ENCODE peak calls at places on chromosome 12, in five cellular contexts. U is mesendoderm, R is psoas muscle, X is hepatocyte, A is cardiac muscle cell. E is an unnamed sample.

GRCh38 chr12:122087431-122088180 is 9.1 kb downstream of the MLXIP start:
- DNase-seq in A (no peak), R (no peak), U (no peak), X (no peak), E (no peak)

GRCh38 chr12:130454296-130454695 is 116.6 kb downstream of the PIWIL1 start:
- DNase-seq in A (no peak), X (no peak), R (no peak), U (no peak), E (no peak)

GRCh38 chr12:49094104-49094948 is at the start of gene DHH:
- DNase-seq in U (no peak), X (peak; percentile 51), R (peak; percentile 66), A (peak; percentile 60), E (peak; percentile 77)

GRCh38 chr12:14774074-14774943 is 29.0 kb downstream of the WBP11 start:
- DNase-seq in A (peak; percentile 86), U (peak; percentile 98), R (peak; percentile 97), X (peak; percentile 98), E (peak; percentile 99)

GRCh38 chr12:116317986-116318737 is 40.7 kb upstream of the MED13L start:
- DNase-seq in R (peak; percentile 70), X (no peak), U (no peak), A (no peak), E (no peak)

GRCh38 chr12:20128926-20129325 is 239.4 kb upstream of the PDE3A start:
- DNase-seq in X (no peak), U (no peak), A (no peak), R (no peak), E (no peak)

GRCh38 chr12:132475304-132476037 is 14.5 kb upstream of the FBRSL1 start:
- DNase-seq in U (no peak), X (no peak), R (peak; percentile 72), A (no peak), E (no peak)

GRCh38 chr12:100395811-100396210 is 38.9 kb downstream of the SLC17A8 start:
- DNase-seq in U (no peak), A (no peak), X (no peak), R (no peak), E (no peak)

GRCh38 chr12:43988838-43989560 is 153.1 kb downstream of the TMEM117 start:
- DNase-seq in U (no peak), X (no peak), R (no peak), A (no peak), E (no peak)

GRCh38 chr12:100715976-100716657 is 78.5 kb upstream of the ANO4 start:
- DNase-seq in X (no peak), A (no peak), U (peak; percentile 74), R (no peak), E (peak; percentile 70)

GRCh38 chr12:3034067-3034750 is 43.0 kb upstream of the TSPAN9 start:
- DNase-seq in X (peak; percentile 84), A (peak; percentile 88), U (peak; percentile 88), R (peak; percentile 90), E (peak; percentile 94)

GRCh38 chr12:56477521-56478225 is 9.3 kb downstream of the SPRYD4 start:
- DNase-seq in A (no peak), X (no peak), U (no peak), R (no peak), E (no peak)

GRCh38 chr12:110234197-110235154 is 46.6 kb upstream of the ATP2A2 start:
- DNase-seq in A (no peak), X (no peak), U (no peak), R (no peak), E (no peak)

GRCh38 chr12:52172956-52173355 is 18.9 kb downstream of the KRT80 start:
- DNase-seq in X (no peak), A (no peak), R (no peak), U (no peak), E (no peak)

GRCh38 chr12:11761869-11762567 is 112.5 kb downstream of the ETV6 start:
- DNase-seq in U (no peak), R (no peak), A (no peak), X (no peak), E (no peak)

GRCh38 chr12:2108975-2109671 is 56.3 kb downstream of the CACNA1C start:
- DNase-seq in A (no peak), R (no peak), X (no peak), U (no peak), E (no peak)

GRCh38 chr12:55974308-55974724 is 438 bp downstream of the RAB5B start:
- DNase-seq in A (peak; percentile 76), U (peak; percentile 88), X (peak; percentile 79), R (no peak), E (peak; percentile 79)

GRCh38 chr12:109795023-109795422 is 38.2 kb downstream of the TRPV4 start:
- DNase-seq in R (no peak), X (no peak), A (no peak), U (no peak), E (no peak)

GRCh38 chr12:109385339-109386078 is 37.8 kb downstream of the MYO1H start:
- DNase-seq in X (peak; percentile 48), U (peak; percentile 34), R (peak; percentile 61), A (peak; percentile 33), E (peak; percentile 56)

GRCh38 chr12:104573-105081 is 38.1 kb downstream of the IQSEC3 start:
- DNase-seq in R (no peak), U (no peak), A (no peak), X (peak; percentile 41), E (peak; percentile 60)

GRCh38 chr12:81615031-81615430 is 144.1 kb downstream of the PPFIA2 start:
- DNase-seq in X (no peak), R (no peak), U (no peak), A (no peak), E (no peak)

GRCh38 chr12:15608931-15609330 is 180.3 kb downstream of the EPS8 start:
- DNase-seq in U (no peak), R (no peak), A (no peak), X (no peak), E (no peak)

GRCh38 chr12:7856516-7856915 is 16.2 kb downstream of the SLC2A14 start:
- DNase-seq in U (peak; percentile 55), X (no peak), A (no peak), R (no peak), E (no peak)

GRCh38 chr12:29768372-29768771 is 15.4 kb downstream of the TMTC1 start:
- DNase-seq in U (no peak), X (no peak), R (no peak), A (no peak), E (no peak)

GRCh38 chr12:56932867-56933266 is 1.3 kb downstream of the SDR9C7 start:
- DNase-seq in A (no peak), X (no peak), R (no peak), U (peak; percentile 9), E (no peak)

GRCh38 chr12:130644566-130644965 is 71.5 kb downstream of the RIMBP2 start:
- DNase-seq in X (no peak), A (no peak), U (no peak), R (no peak), E (no peak)

GRCh38 chr12:69500631-69501030 is 30.4 kb downstream of the FRS2 start:
- DNase-seq in R (no peak), U (no peak), X (no peak), A (no peak), E (no peak)

GRCh38 chr12:114165921-114166320 is 199.8 kb upstream of the RBM19 start:
- DNase-seq in A (no peak), U (no peak), X (no peak), R (no peak), E (no peak)

GRCh38 chr12:10497602-10498001 is 8.1 kb upstream of the EIF2S3B start:
- DNase-seq in X (no peak), R (no peak), A (no peak), U (no peak), E (no peak)

GRCh38 chr12:18275974-18276373 is 14.7 kb downstream of the PIK3C2G start:
- DNase-seq in U (peak; percentile 73), X (no peak), R (no peak), A (peak; percentile 18), E (no peak)

GRCh38 chr12:107304588-107305532 is 211.5 kb upstream of the CRY1 start:
- DNase-seq in X (no peak), A (no peak), R (no peak), U (no peak), E (no peak)

GRCh38 chr12:53476769-53477209 is 22.5 kb downstream of the MAP3K12 start:
- DNase-seq in A (peak; percentile 49), R (no peak), U (peak; percentile 85), X (no peak), E (peak; percentile 82)
- H3K4me1 ChIP-seq in A (no peaks in the 10 kb centered on the region), R (peaks cover 54% of the 10 kb centered on the region), U (no peaks in the 10 kb centered on the region), X (peaks cover 10% of the 10 kb centered on the region), E (peaks cover 38% of the 10 kb centered on the region)

GRCh38 chr12:66684222-66684621 is 5.3 kb upstream of the GRIP1 start:
- DNase-seq in U (no peak), X (no peak), R (no peak), A (no peak), E (no peak)
- H3K4me1 ChIP-seq in U (peaks cover 4% of the 10 kb centered on the region), X (no peaks in the 10 kb centered on the region), R (peaks cover 7% of the 10 kb centered on the region), A (peaks cover 6% of the 10 kb centered on the region), E (peaks cover 20% of the 10 kb centered on the region)

DNA sequence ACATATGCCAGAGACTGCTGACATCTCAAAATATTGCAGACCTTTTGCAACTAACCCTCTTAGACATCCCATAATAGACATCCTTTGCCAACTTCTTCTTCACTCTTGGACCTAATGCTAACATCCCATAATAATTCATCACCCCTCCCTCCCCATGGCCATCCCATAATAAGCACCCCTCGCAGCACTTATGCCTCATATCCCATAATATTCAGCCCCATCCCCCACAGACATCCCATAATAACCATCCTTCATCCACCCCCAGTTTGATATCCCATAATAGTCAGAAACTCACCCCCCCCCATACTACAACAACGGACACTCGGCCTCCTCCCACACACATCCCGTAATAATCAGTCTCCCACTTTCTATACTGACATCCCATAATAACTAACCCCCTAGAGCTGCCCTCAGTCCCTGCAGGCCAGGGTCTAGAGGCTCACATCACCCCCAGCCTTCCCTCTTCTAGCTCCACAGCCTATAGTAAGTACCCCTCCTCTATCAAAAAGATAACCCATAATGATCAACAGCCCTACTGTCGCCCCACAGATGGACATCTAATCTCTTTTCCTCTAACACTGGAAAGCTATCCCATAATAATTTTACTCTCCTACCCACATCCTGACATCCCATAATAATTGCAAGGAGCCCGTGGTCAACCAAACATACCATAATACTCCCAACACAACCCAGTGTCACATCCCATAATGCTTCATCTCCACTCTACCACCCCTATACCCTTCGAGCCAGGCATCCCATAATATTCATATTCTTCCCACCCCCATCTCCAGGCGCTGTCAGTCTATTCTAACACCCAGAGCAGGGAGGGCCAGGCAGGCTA is 792 bp upstream of the CHD4 start:
- DNase-seq in U (peak; percentile 70), A (peak; percentile 60), X (peak; percentile 82), R (peak; percentile 52), E (peak; percentile 39)
- H3K4me1 ChIP-seq in U (peaks cover 18% of the 10 kb centered on the region), A (peaks cover 49% of the 10 kb centered on the region), X (peaks cover 39% of the 10 kb centered on the region), R (peaks cover 36% of the 10 kb centered on the region), E (peaks cover 47% of the 10 kb centered on the region)

DNA sequence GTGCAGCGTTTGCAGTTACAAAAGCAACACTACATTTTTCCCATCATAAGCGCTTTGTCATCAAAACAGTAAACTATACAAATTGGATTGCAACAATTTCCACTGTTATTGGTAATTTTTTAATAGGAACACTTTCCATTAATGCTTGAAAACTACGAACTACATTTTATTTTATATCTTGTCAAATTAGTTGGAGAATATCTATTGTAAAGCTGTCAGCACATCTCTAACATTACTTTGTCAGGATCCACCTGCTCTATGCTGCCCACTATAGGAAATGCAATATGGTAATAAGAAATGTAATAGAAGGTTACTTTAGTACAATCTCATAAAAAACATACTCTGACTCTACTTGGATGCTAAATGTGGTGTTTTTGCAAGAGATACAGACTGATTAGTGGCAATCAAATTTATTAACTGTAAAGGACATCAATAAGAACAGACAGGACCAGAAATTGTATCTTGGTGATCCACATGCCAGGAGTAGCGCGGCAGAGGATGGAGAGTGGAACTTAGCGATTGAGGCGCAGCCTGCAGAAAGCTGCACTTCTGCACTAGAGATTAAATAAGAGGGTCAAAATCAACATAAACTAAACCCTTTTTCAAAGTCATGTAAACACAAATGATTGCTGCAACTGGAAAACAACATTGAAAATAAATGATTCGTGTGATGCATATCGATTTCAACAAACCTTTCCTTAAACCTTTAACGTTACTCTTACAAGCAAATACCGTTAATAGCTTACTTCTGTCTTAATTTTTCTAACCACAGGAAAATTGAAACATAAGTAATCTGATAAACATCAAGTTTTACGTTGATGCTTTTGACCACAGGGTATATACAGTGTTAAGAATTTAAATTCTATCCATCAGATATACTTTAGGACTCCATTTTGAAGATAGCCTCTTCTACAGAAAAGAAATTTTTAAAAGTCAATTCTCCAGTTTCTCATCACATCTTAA is 3.6 kb upstream of the ARID2 start:
- DNase-seq in X (peak; percentile 64), R (no peak), A (peak; percentile 45), U (peak; percentile 41), E (peak; percentile 35)
- H3K4me1 ChIP-seq in X (no peaks in the 10 kb centered on the region), R (peaks cover 30% of the 10 kb centered on the region), A (peaks cover 14% of the 10 kb centered on the region), U (no peaks in the 10 kb centered on the region), E (peaks cover 15% of the 10 kb centered on the region)